ENCODE peak calls at places on chromosomes 5 and 9, in six cellular contexts. D, I, V, C, W and Y are unnamed samples.

GRCh38 chr9:5857928-5858327 is 25.0 kb upstream of the ERMP1 start:
- DNase-seq in I (no peak), D (no peak), C (no peak), V (no peak), W (no peak), Y (no peak)

GRCh38 chr5:126234563-126235195 is 188.5 kb upstream of the GRAMD2B start:
- DNase-seq in C (no peak), D (no peak), V (no peak), I (no peak), W (no peak), Y (no peak)

GRCh38 chr5:15510816-15511215 is 10.8 kb downstream of the FBXL7 start:
- DNase-seq in W (no peak), C (peak), D (no peak), V (no peak), I (no peak), Y (no peak)

GRCh38 chr5:133531634-133532033 is 80.7 kb downstream of the FSTL4 start:
- DNase-seq in I (no peak), W (no peak), V (no peak), C (no peak), D (no peak), Y (no peak)

GRCh38 chr9:121612511-121612998 is 38.9 kb upstream of the DAB2IP start:
- DNase-seq in C (no peak), W (no peak), D (no peak), I (no peak), V (no peak), Y (no peak)

GRCh38 chr9:98442541-98442940 is 187.1 kb upstream of the TBC1D2 start:
- DNase-seq in I (no peak), W (no peak), V (no peak), C (no peak), D (no peak), Y (no peak)

GRCh38 chr5:55993628-55994501 is 898 bp downstream of the IL6ST start:
- DNase-seq in D (no peak), I (no peak), W (no peak), C (no peak), V (no peak), Y (no peak)

GRCh38 chr9:94909250-94909894 is 182.9 kb downstream of the AOPEP start:
- DNase-seq in I (no peak), W (no peak), V (no peak), C (no peak), D (no peak), Y (no peak)

GRCh38 chr5:143652104-143652700 is 159.8 kb upstream of the HMHB1 start:
- DNase-seq in C (no peak), D (no peak), V (no peak), I (no peak), W (no peak), Y (no peak)

GRCh38 chr9:126301985-126302603 is 24.5 kb upstream of the MVB12B start:
- DNase-seq in D (no peak), W (peak), I (peak), V (no peak), C (peak), Y (peak)

GRCh38 chr5:57128325-57128724 is 45.5 kb upstream of the GPBP1 start:
- DNase-seq in V (no peak), D (no peak), W (no peak), I (no peak), C (no peak), Y (no peak)

GRCh38 chr9:104009853-104010252 is 84.3 kb upstream of the SMC2 start:
- DNase-seq in V (peak), C (no peak), W (no peak), D (no peak), I (no peak), Y (no peak)

GRCh38 chr9:136376457-136376856 is 3.0 kb upstream of the CARD9 start:
- DNase-seq in D (no peak), I (no peak), C (no peak), V (no peak), W (no peak), Y (no peak)

GRCh38 chr9:119709431-119709830 is 340.2 kb upstream of the BRINP1 start:
- DNase-seq in C (no peak), W (no peak), V (no peak), I (no peak), D (no peak), Y (no peak)

GRCh38 chr9:40884072-40884901 is 244.2 kb downstream of the FOXD4L6 start:
- DNase-seq in V (no peak), W (no peak), I (no peak), C (no peak), D (peak), Y (no peak)

GRCh38 chr9:89659473-89660256 is 54.9 kb downstream of the GADD45G start:
- DNase-seq in V (no peak), C (no peak), W (no peak), D (no peak), I (no peak), Y (no peak)

GRCh38 chr9:93645921-93646639 is 69.7 kb downstream of the PHF2 start:
- DNase-seq in C (no peak), D (no peak), V (no peak), I (no peak), W (no peak), Y (no peak)

GRCh38 chr5:103561670-103562069 is 919 bp downstream of the NUDT12 start:
- DNase-seq in W (no peak), I (no peak), D (no peak), V (no peak), C (no peak), Y (no peak)

GRCh38 chr5:17039170-17039569 is 103.1 kb upstream of the MYO10 start:
- DNase-seq in I (no peak), V (no peak), W (no peak), C (no peak), D (no peak), Y (no peak)

GRCh38 chr5:87303324-87303723 is 35.6 kb downstream of the RASA1 start:
- DNase-seq in D (no peak), I (no peak), V (no peak), C (no peak), W (no peak), Y (no peak)

GRCh38 chr9:130058154-130058553 is 4.4 kb downstream of the GPR107 start:
- DNase-seq in I (no peak), W (no peak), D (no peak), V (no peak), C (no peak), Y (no peak)

GRCh38 chr5:170606939-170607338 is 103.1 kb downstream of the KCNIP1 start:
- DNase-seq in I (no peak), W (no peak), D (no peak), V (no peak), C (no peak), Y (no peak)

GRCh38 chr5:4868140-4868735 is 271.9 kb upstream of the ADAMTS16 start:
- DNase-seq in D (no peak), W (peak), I (peak), V (no peak), C (no peak), Y (no peak)

GRCh38 chr5:76104027-76104426 is 20.8 kb downstream of the SV2C start:
- DNase-seq in V (no peak), D (no peak), C (no peak), I (no peak), W (no peak), Y (no peak)

GRCh38 chr5:76673125-76673524 is 42.8 kb upstream of the F2R start:
- DNase-seq in I (no peak), C (no peak), W (no peak), D (no peak), V (no peak), Y (no peak)

GRCh38 chr5:82174128-82174918 is 103.8 kb downstream of the RPS23 start:
- DNase-seq in D (peak), W (peak), I (peak), C (peak), V (no peak), Y (peak)

GRCh38 chr9:34993502-34994428 is 4.2 kb downstream of the DNAJB5 start:
- DNase-seq in V (no peak), I (no peak), D (no peak), C (peak), W (peak), Y (no peak)

GRCh38 chr9:79946718-79947117 is 375.0 kb downstream of the TLE4 start:
- DNase-seq in W (no peak), D (no peak), C (no peak), I (no peak), V (no peak), Y (no peak)

GRCh38 chr9:114156658-114157421 is 1.5 kb downstream of the COL27A1 start:
- DNase-seq in I (no peak), V (no peak), D (no peak), W (peak), C (peak), Y (no peak)